ENCODE peak calls at places on chromosome 10, in nine cellular contexts. One of them, this sample, is unnamed.

GRCh38 chr10:121291376-121291775 is 306.9 kb downstream of the FGFR2 start:
- DNase-seq in iris pigment epithelial cell: no peak
- DNase-seq in kidney epithelial cell: no peak
- DNase-seq in activated T-cell treated with anti-CD3 and anti-CD28 coated beads, Interleukin-2, amount 50 U/mL, for 4 hours: no peak
- DNase-seq in prostate gland: no peak
- DNase-seq in left kidney: no peak
- DNase-seq in T-helper 2 cell: no peak
- DNase-seq in fibroblast of mammary gland: no peak
- DNase-seq in AG20443: no peak
- DNase-seq in this sample: no peak

GRCh38 chr10:70541738-70542564 is 60.6 kb downstream of the PRF1 start:
- DNase-seq in iris pigment epithelial cell: no peak
- DNase-seq in kidney epithelial cell: no peak
- DNase-seq in activated T-cell treated with anti-CD3 and anti-CD28 coated beads, Interleukin-2, amount 50 U/mL, for 4 hours: no peak
- DNase-seq in prostate gland: no peak
- DNase-seq in left kidney: no peak
- DNase-seq in T-helper 2 cell: no peak
- DNase-seq in fibroblast of mammary gland: no peak
- DNase-seq in AG20443: no peak
- DNase-seq in this sample: no peak

GRCh38 chr10:52443419-52444388 is 129.6 kb downstream of the DKK1 start:
- DNase-seq in iris pigment epithelial cell: peak
- DNase-seq in kidney epithelial cell: no peak
- DNase-seq in activated T-cell treated with anti-CD3 and anti-CD28 coated beads, Interleukin-2, amount 50 U/mL, for 4 hours: no peak
- DNase-seq in prostate gland: peak
- DNase-seq in left kidney: no peak
- DNase-seq in T-helper 2 cell: no peak
- DNase-seq in fibroblast of mammary gland: peak
- DNase-seq in AG20443: peak
- DNase-seq in this sample: no peak

GRCh38 chr10:68871731-68872342 is 29.3 kb upstream of the DDX50 start:
- DNase-seq in iris pigment epithelial cell: peak
- DNase-seq in kidney epithelial cell: peak
- DNase-seq in activated T-cell treated with anti-CD3 and anti-CD28 coated beads, Interleukin-2, amount 50 U/mL, for 4 hours: no peak
- DNase-seq in prostate gland: peak
- DNase-seq in left kidney: peak
- DNase-seq in T-helper 2 cell: no peak
- DNase-seq in fibroblast of mammary gland: peak
- DNase-seq in AG20443: no peak
- DNase-seq in this sample: peak

GRCh38 chr10:36675458-36675880 is 449.9 kb upstream of the ANKRD30A start:
- DNase-seq in iris pigment epithelial cell: peak
- DNase-seq in kidney epithelial cell: no peak
- DNase-seq in activated T-cell treated with anti-CD3 and anti-CD28 coated beads, Interleukin-2, amount 50 U/mL, for 4 hours: no peak
- DNase-seq in prostate gland: no peak
- DNase-seq in left kidney: peak
- DNase-seq in T-helper 2 cell: no peak
- DNase-seq in fibroblast of mammary gland: peak
- DNase-seq in AG20443: peak
- DNase-seq in this sample: no peak

GRCh38 chr10:127919418-127920191 is 12.7 kb downstream of the PTPRE start:
- DNase-seq in iris pigment epithelial cell: peak
- DNase-seq in kidney epithelial cell: no peak
- DNase-seq in activated T-cell treated with anti-CD3 and anti-CD28 coated beads, Interleukin-2, amount 50 U/mL, for 4 hours: no peak
- DNase-seq in prostate gland: no peak
- DNase-seq in left kidney: peak
- DNase-seq in T-helper 2 cell: no peak
- DNase-seq in fibroblast of mammary gland: peak
- DNase-seq in AG20443: peak
- DNase-seq in this sample: no peak

GRCh38 chr10:62021978-62022802 is 120.7 kb downstream of the ARID5B start:
- DNase-seq in iris pigment epithelial cell: no peak
- DNase-seq in kidney epithelial cell: no peak
- DNase-seq in activated T-cell treated with anti-CD3 and anti-CD28 coated beads, Interleukin-2, amount 50 U/mL, for 4 hours: no peak
- DNase-seq in prostate gland: no peak
- DNase-seq in left kidney: no peak
- DNase-seq in T-helper 2 cell: no peak
- DNase-seq in fibroblast of mammary gland: no peak
- DNase-seq in AG20443: no peak
- DNase-seq in this sample: no peak

GRCh38 chr10:124130198-124130597 is 36.8 kb upstream of the CHST15 start:
- DNase-seq in iris pigment epithelial cell: no peak
- DNase-seq in kidney epithelial cell: no peak
- DNase-seq in activated T-cell treated with anti-CD3 and anti-CD28 coated beads, Interleukin-2, amount 50 U/mL, for 4 hours: no peak
- DNase-seq in prostate gland: no peak
- DNase-seq in left kidney: no peak
- DNase-seq in T-helper 2 cell: no peak
- DNase-seq in fibroblast of mammary gland: no peak
- DNase-seq in AG20443: no peak
- DNase-seq in this sample: no peak

GRCh38 chr10:124020871-124021823 is 72.3 kb downstream of the CHST15 start:
- DNase-seq in iris pigment epithelial cell: no peak
- DNase-seq in kidney epithelial cell: no peak
- DNase-seq in activated T-cell treated with anti-CD3 and anti-CD28 coated beads, Interleukin-2, amount 50 U/mL, for 4 hours: no peak
- DNase-seq in prostate gland: peak
- DNase-seq in left kidney: no peak
- DNase-seq in T-helper 2 cell: no peak
- DNase-seq in fibroblast of mammary gland: no peak
- DNase-seq in AG20443: no peak
- DNase-seq in this sample: no peak

GRCh38 chr10:128083191-128083895 is 42.9 kb downstream of the MKI67 start:
- DNase-seq in iris pigment epithelial cell: no peak
- DNase-seq in kidney epithelial cell: no peak
- DNase-seq in activated T-cell treated with anti-CD3 and anti-CD28 coated beads, Interleukin-2, amount 50 U/mL, for 4 hours: no peak
- DNase-seq in prostate gland: no peak
- DNase-seq in left kidney: no peak
- DNase-seq in T-helper 2 cell: no peak
- DNase-seq in fibroblast of mammary gland: no peak
- DNase-seq in AG20443: no peak
- DNase-seq in this sample: no peak

GRCh38 chr10:104333728-104334373 is 4.4 kb downstream of the ITPRIP start:
- DNase-seq in iris pigment epithelial cell: no peak
- DNase-seq in kidney epithelial cell: no peak
- DNase-seq in activated T-cell treated with anti-CD3 and anti-CD28 coated beads, Interleukin-2, amount 50 U/mL, for 4 hours: no peak
- DNase-seq in prostate gland: no peak
- DNase-seq in left kidney: peak
- DNase-seq in T-helper 2 cell: no peak
- DNase-seq in fibroblast of mammary gland: peak
- DNase-seq in AG20443: no peak
- DNase-seq in this sample: no peak

GRCh38 chr10:87761892-87762291 is 56.1 kb downstream of the ATAD1 start:
- DNase-seq in iris pigment epithelial cell: peak
- DNase-seq in kidney epithelial cell: peak
- DNase-seq in activated T-cell treated with anti-CD3 and anti-CD28 coated beads, Interleukin-2, amount 50 U/mL, for 4 hours: peak
- DNase-seq in prostate gland: no peak
- DNase-seq in left kidney: peak
- DNase-seq in T-helper 2 cell: no peak
- DNase-seq in fibroblast of mammary gland: peak
- DNase-seq in AG20443: peak
- DNase-seq in this sample: no peak

GRCh38 chr10:63878428-63878827 is 357.2 kb downstream of the REEP3 start:
- DNase-seq in iris pigment epithelial cell: no peak
- DNase-seq in kidney epithelial cell: no peak
- DNase-seq in activated T-cell treated with anti-CD3 and anti-CD28 coated beads, Interleukin-2, amount 50 U/mL, for 4 hours: no peak
- DNase-seq in prostate gland: no peak
- DNase-seq in left kidney: no peak
- DNase-seq in T-helper 2 cell: no peak
- DNase-seq in fibroblast of mammary gland: no peak
- DNase-seq in AG20443: no peak
- DNase-seq in this sample: no peak

GRCh38 chr10:96560970-96561887 is 25.6 kb downstream of the TM9SF3 start:
- DNase-seq in iris pigment epithelial cell: peak
- DNase-seq in kidney epithelial cell: no peak
- DNase-seq in activated T-cell treated with anti-CD3 and anti-CD28 coated beads, Interleukin-2, amount 50 U/mL, for 4 hours: no peak
- DNase-seq in prostate gland: no peak
- DNase-seq in left kidney: no peak
- DNase-seq in T-helper 2 cell: no peak
- DNase-seq in fibroblast of mammary gland: peak
- DNase-seq in AG20443: peak
- DNase-seq in this sample: no peak

GRCh38 chr10:69952801-69953200 is 99.8 kb upstream of the MACROH2A2 start:
- DNase-seq in iris pigment epithelial cell: peak
- DNase-seq in kidney epithelial cell: no peak
- DNase-seq in activated T-cell treated with anti-CD3 and anti-CD28 coated beads, Interleukin-2, amount 50 U/mL, for 4 hours: no peak
- DNase-seq in prostate gland: no peak
- DNase-seq in left kidney: peak
- DNase-seq in T-helper 2 cell: no peak
- DNase-seq in fibroblast of mammary gland: no peak
- DNase-seq in AG20443: no peak
- DNase-seq in this sample: no peak

GRCh38 chr10:132314336-132314735 is 6.6 kb upstream of the STK32C start:
- DNase-seq in iris pigment epithelial cell: no peak
- DNase-seq in kidney epithelial cell: no peak
- DNase-seq in activated T-cell treated with anti-CD3 and anti-CD28 coated beads, Interleukin-2, amount 50 U/mL, for 4 hours: no peak
- DNase-seq in prostate gland: no peak
- DNase-seq in left kidney: no peak
- DNase-seq in T-helper 2 cell: no peak
- DNase-seq in fibroblast of mammary gland: no peak
- DNase-seq in AG20443: no peak
- DNase-seq in this sample: no peak

GRCh38 chr10:63901228-63901627 is 380.0 kb downstream of the REEP3 start:
- DNase-seq in iris pigment epithelial cell: no peak
- DNase-seq in kidney epithelial cell: no peak
- DNase-seq in activated T-cell treated with anti-CD3 and anti-CD28 coated beads, Interleukin-2, amount 50 U/mL, for 4 hours: no peak
- DNase-seq in prostate gland: no peak
- DNase-seq in left kidney: no peak
- DNase-seq in T-helper 2 cell: no peak
- DNase-seq in fibroblast of mammary gland: no peak
- DNase-seq in AG20443: no peak
- DNase-seq in this sample: no peak

GRCh38 chr10:35413985-35414861 is 77.9 kb downstream of the CCNY start:
- DNase-seq in iris pigment epithelial cell: peak
- DNase-seq in kidney epithelial cell: no peak
- DNase-seq in activated T-cell treated with anti-CD3 and anti-CD28 coated beads, Interleukin-2, amount 50 U/mL, for 4 hours: peak
- DNase-seq in prostate gland: no peak
- DNase-seq in left kidney: no peak
- DNase-seq in T-helper 2 cell: no peak
- DNase-seq in fibroblast of mammary gland: peak
- DNase-seq in AG20443: no peak
- DNase-seq in this sample: no peak

GRCh38 chr10:91051834-91052233 is 130.9 kb upstream of the ANKRD1 start:
- DNase-seq in iris pigment epithelial cell: no peak
- DNase-seq in kidney epithelial cell: no peak
- DNase-seq in activated T-cell treated with anti-CD3 and anti-CD28 coated beads, Interleukin-2, amount 50 U/mL, for 4 hours: no peak
- DNase-seq in prostate gland: peak
- DNase-seq in left kidney: no peak
- DNase-seq in T-helper 2 cell: no peak
- DNase-seq in fibroblast of mammary gland: peak
- DNase-seq in AG20443: peak
- DNase-seq in this sample: no peak

GRCh38 chr10:104732222-104732621 is 91.1 kb downstream of the SORCS3 start:
- DNase-seq in iris pigment epithelial cell: no peak
- DNase-seq in kidney epithelial cell: no peak
- DNase-seq in activated T-cell treated with anti-CD3 and anti-CD28 coated beads, Interleukin-2, amount 50 U/mL, for 4 hours: no peak
- DNase-seq in prostate gland: no peak
- DNase-seq in left kidney: no peak
- DNase-seq in T-helper 2 cell: no peak
- DNase-seq in fibroblast of mammary gland: no peak
- DNase-seq in AG20443: no peak
- DNase-seq in this sample: no peak

GRCh38 chr10:19843487-19843886 is 27.3 kb downstream of the PLXDC2 start:
- DNase-seq in iris pigment epithelial cell: peak
- DNase-seq in kidney epithelial cell: no peak
- DNase-seq in activated T-cell treated with anti-CD3 and anti-CD28 coated beads, Interleukin-2, amount 50 U/mL, for 4 hours: no peak
- DNase-seq in prostate gland: no peak
- DNase-seq in left kidney: no peak
- DNase-seq in T-helper 2 cell: no peak
- DNase-seq in fibroblast of mammary gland: peak
- DNase-seq in AG20443: no peak
- DNase-seq in this sample: no peak

GRCh38 chr10:129770286-129770685 is 193.8 kb downstream of the EBF3 start:
- DNase-seq in iris pigment epithelial cell: no peak
- DNase-seq in kidney epithelial cell: no peak
- DNase-seq in activated T-cell treated with anti-CD3 and anti-CD28 coated beads, Interleukin-2, amount 50 U/mL, for 4 hours: no peak
- DNase-seq in prostate gland: no peak
- DNase-seq in left kidney: no peak
- DNase-seq in T-helper 2 cell: no peak
- DNase-seq in fibroblast of mammary gland: no peak
- DNase-seq in AG20443: no peak
- DNase-seq in this sample: no peak